ENCODE peak calls at places on chromosome 1, in four cellular contexts. K is HFFc6, G is sciatic nerve, Y is iris pigment epithelial cell. L is an unnamed sample.

GRCh38 chr1:68955424-68955823 is 458.5 kb upstream of the DEPDC1 start:
- DNase-seq in K (no peak), Y (no peak), G (no peak), L (no peak)

GRCh38 chr1:171280596-171280995 is 32.3 kb downstream of the FMO1 start:
- DNase-seq in G (no peak), K (no peak), Y (no peak), L (no peak)

GRCh38 chr1:84377480-84378095 is 20.7 kb upstream of the DNASE2B start:
- DNase-seq in Y (peak; percentile 91), K (peak; percentile 70), G (no peak), L (no peak)

GRCh38 chr1:44807364-44808062 is 362 bp upstream of the DYNLT4 start:
- DNase-seq in G (peak; percentile 98), K (peak; percentile 100), Y (peak; percentile 100), L (peak; percentile 99)

GRCh38 chr1:205041998-205042910 is 758 bp upstream of the CNTN2 start:
- DNase-seq in K (no peak), G (no peak), Y (no peak), L (no peak)

GRCh38 chr1:226364129-226364899 is 43.6 kb downstream of the PARP1 start:
- DNase-seq in G (no peak), Y (no peak), K (no peak), L (peak; percentile 16)

GRCh38 chr1:69847670-69848069 is 279.9 kb downstream of the LRRC7 start:
- DNase-seq in K (no peak), G (no peak), Y (no peak), L (no peak)

GRCh38 chr1:26701995-26702679 is 6.3 kb downstream of the ARID1A start:
- DNase-seq in K (no peak), Y (no peak), G (no peak), L (no peak)

GRCh38 chr1:41633764-41634163 is 149.3 kb upstream of the EDN2 start:
- DNase-seq in Y (no peak), G (no peak), K (peak; percentile 65), L (no peak)

GRCh38 chr1:156703336-156703735 is 2.0 kb downstream of the CRABP2 start:
- DNase-seq in Y (no peak), G (no peak), K (no peak), L (no peak)

GRCh38 chr1:99005537-99005942 is 879 bp upstream of the PLPPR5 start:
- DNase-seq in K (no peak), G (no peak), Y (no peak), L (no peak)